ENCODE peak calls at places on chromosomes 13 and 19, in six cellular contexts. V is sciatic nerve, A is NCI-H1694, J is brain pericyte, H is right cardiac atrium, R is hippocampal formation. G is an unnamed sample.

GRCh38 chr13:44718467-44718866 is 142.3 kb upstream of the TSC22D1 start:
- DNase-seq in V (no peak), A (no peak), H (no peak), J (no peak), R (no peak), G (no peak)

GRCh38 chr13:112229445-112229844 is 146.7 kb upstream of the SPACA7 start:
- DNase-seq in A (no peak), J (no peak), H (no peak), R (no peak), V (peak; percentile 38), G (no peak)

GRCh38 chr13:76123548-76123947 is 487.4 kb downstream of the LMO7 start:
- DNase-seq in J (no peak), V (no peak), A (no peak), H (no peak), R (no peak), G (no peak)

GRCh38 chr13:109628251-109628699 is 158.1 kb downstream of the IRS2 start:
- DNase-seq in R (no peak), J (no peak), H (no peak), A (no peak), V (no peak), G (no peak)

GRCh38 chr19:38193445-38193844 is 30.6 kb downstream of the DPF1 start:
- DNase-seq in V (no peak), A (no peak), J (no peak), H (no peak), R (no peak), G (no peak)

GRCh38 chr19:32012206-32012605 is 333.2 kb upstream of the ZNF507 start:
- DNase-seq in A (no peak), H (no peak), R (no peak), V (no peak), J (no peak), G (no peak)

GRCh38 chr13:48603375-48603774 is 50.4 kb upstream of the CYSLTR2 start:
- DNase-seq in A (no peak), J (no peak), R (no peak), H (no peak), V (no peak), G (no peak)

GRCh38 chr13:55361141-55361540 is 1779.6 kb upstream of the PRR20A start:
- DNase-seq in J (no peak), V (no peak), A (no peak), H (no peak), R (no peak), G (no peak)

GRCh38 chr19:17539288-17540117 is 15.9 kb upstream of the COLGALT1 start:
- DNase-seq in J (peak; percentile 69), A (peak; percentile 78), H (peak; percentile 98), R (peak; percentile 56), V (peak; percentile 99), G (peak; percentile 68)

GRCh38 chr19:14361824-14362223 is 19.4 kb upstream of the ADGRE5 start:
- DNase-seq in V (no peak), A (no peak), H (no peak), R (no peak), J (no peak), G (no peak)

GRCh38 chr13:60654405-60654804 is 257.4 kb downstream of the TDRD3 start:
- DNase-seq in R (peak; percentile 32), J (no peak), H (peak; percentile 48), V (no peak), A (peak; percentile 5), G (no peak)

GRCh38 chr19:17830567-17831418 is 9.5 kb upstream of the INSL3 start:
- DNase-seq in A (peak; percentile 73), J (no peak), R (peak; percentile 64), V (peak; percentile 90), H (peak; percentile 78), G (no peak)

GRCh38 chr13:80562423-80562822 is 221.5 kb upstream of the SPRY2 start:
- DNase-seq in R (no peak), J (no peak), A (no peak), V (no peak), H (no peak), G (no peak)

GRCh38 chr19:51164215-51164614 is 22.1 kb downstream of the SIGLEC7 start:
- DNase-seq in H (no peak), J (no peak), A (no peak), R (no peak), V (no peak), G (no peak)

GRCh38 chr13:108276060-108276459 is 6.5 kb downstream of the TNFSF13B start:
- DNase-seq in J (no peak), H (peak; percentile 75), V (peak; percentile 71), A (no peak), R (no peak), G (no peak)

GRCh38 chr19:49829721-49830120 is 11.6 kb downstream of the MED25 start:
- DNase-seq in A (no peak), J (no peak), V (no peak), H (no peak), R (no peak), G (no peak)

GRCh38 chr13:35356572-35356971 is 119.9 kb downstream of the MAB21L1 start:
- DNase-seq in J (no peak), R (no peak), H (no peak), V (no peak), A (no peak), G (peak; percentile 39)

GRCh38 chr13:97429681-97430081 is 4.3 kb upstream of the RAP2A start:
- DNase-seq in A (no peak), V (no peak), J (no peak), R (peak; percentile 78), H (no peak), G (no peak)